ENCODE peak calls at places on chromosomes 3 and 15, in seven cellular contexts. A is activated CD8-positive, alpha-beta T cell treated with anti-CD3 and anti-CD28 coated beads for 36 hours; C is HFFc6; W is coronary artery; P is progenitor cell of endocrine pancreas; U is endothelial cell; Z is RWPE1. S is an unnamed sample.

GRCh38 chr3:182435860-182436259 is 357.4 kb upstream of the ATP11B start:
- DNase-seq in A (no peak), C (no peak), W (no peak), P (no peak), U (no peak), Z (no peak), S (no peak)

GRCh38 chr3:155325263-155325835 is 31.9 kb upstream of the STRIT1 start:
- DNase-seq in A (no peak), C (no peak), W (no peak), P (no peak), U (no peak), Z (no peak), S (no peak)

GRCh38 chr15:82737975-82738374 is 28.3 kb upstream of the AP3B2 start:
- DNase-seq in A (no peak), C (peak), W (no peak), P (no peak), U (no peak), Z (peak), S (no peak)

GRCh38 chr3:13570391-13571194 is 21.7 kb downstream of the FBLN2 start:
- DNase-seq in A (no peak), C (no peak), W (no peak), P (no peak), U (no peak), Z (no peak), S (no peak)

GRCh38 chr15:46703352-46703861 is 1013.9 kb upstream of the SEMA6D start:
- DNase-seq in A (no peak), C (no peak), W (no peak), P (no peak), U (no peak), Z (no peak), S (no peak)

GRCh38 chr15:89781891-89782618 is 5.9 kb downstream of the MESP2 start:
- DNase-seq in A (no peak), C (peak), W (peak), P (no peak), U (no peak), Z (peak), S (no peak)

GRCh38 chr3:56145410-56145809 is 322.9 kb downstream of the ERC2 start:
- DNase-seq in A (no peak), C (no peak), W (no peak), P (no peak), U (no peak), Z (no peak), S (no peak)

GRCh38 chr3:142285057-142285666 is 59.8 kb upstream of the GK5 start:
- DNase-seq in A (no peak), C (no peak), W (no peak), P (no peak), U (no peak), Z (no peak), S (no peak)

GRCh38 chr3:127043731-127044510 is 61.0 kb downstream of the PLXNA1 start:
- DNase-seq in A (no peak), C (no peak), W (no peak), P (no peak), U (no peak), Z (no peak), S (no peak)

GRCh38 chr3:13623101-13623654 is 74.3 kb downstream of the FBLN2 start:
- DNase-seq in A (no peak), C (no peak), W (no peak), P (no peak), U (no peak), Z (peak), S (no peak)

GRCh38 chr3:190076138-190076537 is 44.6 kb downstream of the P3H2 start:
- DNase-seq in A (no peak), C (peak), W (no peak), P (no peak), U (no peak), Z (no peak), S (no peak)

GRCh38 chr15:91338763-91339162 is 238.7 kb downstream of the SV2B start:
- DNase-seq in A (peak), C (no peak), W (no peak), P (peak), U (peak), Z (peak), S (no peak)

GRCh38 chr3:138678086-138678485 is 69.5 kb downstream of the FAIM start:
- DNase-seq in A (no peak), C (no peak), W (no peak), P (no peak), U (no peak), Z (no peak), S (no peak)

GRCh38 chr3:124965413-124965812 is 30.9 kb upstream of the MUC13 start:
- DNase-seq in A (no peak), C (no peak), W (no peak), P (no peak), U (no peak), Z (no peak), S (no peak)

GRCh38 chr3:134928392-134928791 is 133.3 kb downstream of the EPHB1 start:
- DNase-seq in A (no peak), C (no peak), W (no peak), P (no peak), U (no peak), Z (no peak), S (no peak)

GRCh38 chr3:42491876-42492507 is 10.5 kb upstream of the VIPR1 start:
- DNase-seq in A (no peak), C (no peak), W (peak), P (no peak), U (no peak), Z (no peak), S (peak)

DNA sequence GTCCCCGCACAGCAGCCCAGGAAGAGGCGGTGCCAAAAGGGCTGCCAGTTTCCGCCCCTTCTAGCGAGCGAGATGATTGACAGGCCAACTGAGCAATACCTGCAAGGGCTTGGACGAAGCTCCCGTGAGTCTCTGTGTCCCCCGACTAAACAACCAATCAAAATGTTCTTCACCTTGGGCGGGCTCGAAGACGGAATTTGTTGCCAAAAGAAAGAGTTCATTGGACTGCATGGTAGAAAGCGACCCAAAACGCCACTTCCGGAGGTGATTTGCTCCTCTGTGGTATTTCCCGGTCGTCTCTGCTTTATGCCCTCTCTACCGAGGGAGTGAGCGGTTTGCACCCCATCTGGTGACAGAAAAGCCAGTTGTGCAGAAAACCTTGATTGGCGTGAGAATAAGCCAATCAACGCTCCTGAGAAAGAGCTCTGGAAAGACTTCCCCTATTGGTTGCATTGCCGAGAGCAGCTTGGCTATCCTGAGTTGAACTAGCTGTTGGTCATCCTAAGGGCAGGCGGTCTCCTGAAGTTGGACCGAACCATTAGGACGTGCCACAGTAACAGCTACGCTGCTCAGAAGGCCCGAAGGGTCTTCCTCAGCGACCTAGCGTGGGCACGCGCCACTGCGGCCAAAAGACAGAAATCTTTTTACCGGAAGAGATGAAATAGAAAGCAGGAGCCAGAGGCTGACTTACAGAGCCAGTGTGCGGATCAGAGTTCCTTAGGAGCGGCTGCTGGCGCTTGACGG is 545 bp upstream of the UBP1 start:
- DNase-seq in A (peak), C (peak), W (peak), P (no peak), U (peak), Z (peak), S (peak)
- TF ChIP-seq CTCF in A (no peak), C (peak), W (no peak), P (no peak), U (no peak), Z (no peak), S (no peak)

DNA sequence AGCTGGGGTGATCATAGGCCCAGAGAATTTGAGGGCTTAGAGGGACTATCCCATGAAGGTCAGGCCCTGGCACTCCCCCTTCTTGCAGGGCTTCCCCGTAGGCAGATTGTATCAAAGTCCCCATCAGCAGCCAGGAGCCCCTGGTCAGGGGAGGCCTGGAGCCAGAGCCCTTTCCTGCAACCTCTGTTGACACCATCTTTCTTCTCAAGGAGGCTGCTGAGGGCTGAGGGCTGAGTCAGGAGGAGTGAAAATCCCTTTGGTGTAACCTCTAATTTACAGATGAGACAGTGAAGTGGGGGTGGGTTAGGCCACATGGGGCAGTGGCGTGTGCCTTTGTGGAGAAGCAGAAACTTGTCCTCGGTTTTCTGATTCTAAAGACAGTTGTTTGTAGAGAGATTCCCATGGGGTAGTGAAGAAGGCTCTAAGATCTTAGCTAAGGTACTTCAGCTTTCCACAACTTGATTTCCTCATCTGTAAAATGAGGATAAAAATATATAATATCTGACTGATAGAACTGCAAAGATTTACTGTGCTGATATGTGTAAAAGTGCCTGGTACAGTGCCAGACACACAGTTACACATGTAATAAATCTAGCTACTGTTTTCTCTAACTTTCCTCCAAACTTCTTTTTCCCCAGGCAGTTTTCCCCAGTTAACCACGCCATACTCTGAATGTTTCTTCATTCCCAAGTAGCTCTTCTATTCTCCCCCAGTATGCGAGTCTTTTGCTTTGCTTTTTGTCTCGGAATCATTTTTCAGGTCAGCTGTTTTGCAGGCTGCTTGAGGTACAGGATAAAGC is 249.4 kb upstream of the TPM1 start:
- DNase-seq in A (no peak), C (no peak), W (no peak), P (no peak), U (no peak), Z (no peak), S (no peak)
- TF ChIP-seq CTCF in A (no peak), C (no peak), W (no peak), P (no peak), U (no peak), Z (no peak), S (no peak)

GRCh38 chr3:53509494-53509893 is 15.1 kb downstream of the CACNA1D start:
- DNase-seq in A (no peak), C (no peak), W (no peak), P (no peak), U (no peak), Z (no peak), S (no peak)

GRCh38 chr3:53516339-53516738 is 21.9 kb downstream of the CACNA1D start:
- DNase-seq in A (no peak), C (no peak), W (no peak), P (no peak), U (no peak), Z (no peak), S (no peak)

GRCh38 chr3:53518495-53518981 is 24.1 kb downstream of the CACNA1D start:
- DNase-seq in A (no peak), C (no peak), W (no peak), P (no peak), U (no peak), Z (no peak), S (no peak)

GRCh38 chr3:53519047-53519717 is 24.8 kb downstream of the CACNA1D start:
- DNase-seq in A (no peak), C (no peak), W (no peak), P (no peak), U (no peak), Z (no peak), S (no peak)

GRCh38 chr3:53513556-53514190 is 19.3 kb downstream of the CACNA1D start:
- DNase-seq in A (no peak), C (no peak), W (no peak), P (no peak), U (no peak), Z (no peak), S (no peak)
- TF ChIP-seq CTCF in A (peak), C (peak), W (no peak), P (peak), U (no peak), Z (no peak), S (no peak)

GRCh38 chr3:161337311-161337710 is 34.0 kb downstream of the SPTSSB start:
- DNase-seq in A (no peak), C (no peak), W (no peak), P (no peak), U (no peak), Z (no peak), S (no peak)

GRCh38 chr3:161339517-161340500 is 31.5 kb downstream of the SPTSSB start:
- DNase-seq in A (no peak), C (no peak), W (no peak), P (no peak), U (no peak), Z (no peak), S (no peak)

GRCh38 chr3:161332792-161333191 is 38.5 kb downstream of the SPTSSB start:
- DNase-seq in A (no peak), C (no peak), W (no peak), P (no peak), U (no peak), Z (no peak), S (no peak)

GRCh38 chr3:161333696-161334095 is 37.6 kb downstream of the SPTSSB start:
- DNase-seq in A (no peak), C (no peak), W (no peak), P (no peak), U (no peak), Z (no peak), S (no peak)

DNA sequence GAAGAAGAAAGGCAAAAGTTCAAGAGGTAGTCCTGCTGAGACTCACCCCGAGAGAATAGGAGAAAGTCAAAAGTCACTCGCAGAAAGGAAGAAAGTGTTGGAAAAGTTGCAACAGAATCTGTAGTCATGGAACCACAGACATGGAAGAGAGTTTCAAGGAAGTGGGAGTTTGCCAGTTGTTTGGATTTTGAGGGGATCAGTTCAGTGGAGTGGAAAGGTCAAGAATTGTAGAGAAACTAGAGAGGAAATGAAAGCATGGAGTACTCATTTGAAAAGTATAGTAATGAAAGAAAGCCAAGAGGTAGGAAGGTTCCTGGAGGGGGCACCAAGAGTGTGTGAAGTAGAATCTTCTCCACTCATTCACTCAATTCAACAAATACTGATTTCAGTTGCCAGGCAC is 34.7 kb downstream of the SPTSSB start:
- DNase-seq in A (no peak), C (no peak), W (no peak), P (no peak), U (no peak), Z (no peak), S (no peak)
- TF ChIP-seq CTCF in A (no peak), C (no peak), W (no peak), P (no peak), U (no peak), Z (no peak), S (no peak)

S was measured in osteocyte.